ENCODE peak calls at places on chromosomes 7 and 10, in seven cellular contexts. F is mesenchymal stem cell; P is cardiac muscle cell; D is CD8-positive, alpha-beta memory T cell; U is trophoblast cell; Q is right lobe of liver; Y is ovary. S is an unnamed sample.

GRCh38 chr10:29163746-29164145 is 125.1 kb upstream of the LYZL1 start:
- DNase-seq in D (no peak), F (peak; percentile 79), Q (no peak), Y (no peak), U (peak; percentile 61), P (no peak), S (peak; percentile 86)

GRCh38 chr7:92546856-92547497 is 18.4 kb downstream of the RBM48 start:
- DNase-seq in Y (no peak), U (no peak), D (no peak), F (no peak), Q (no peak), P (no peak), S (no peak)

GRCh38 chr10:97065686-97066679 is 119.8 kb downstream of the SLIT1 start:
- DNase-seq in F (no peak), D (no peak), U (no peak), P (no peak), Y (no peak), Q (no peak), S (no peak)

GRCh38 chr10:114026189-114027040 is 17.3 kb upstream of the ADRB1 start:
- DNase-seq in U (no peak), D (no peak), P (no peak), Q (no peak), Y (no peak), F (peak; percentile 86), S (peak; percentile 89)

GRCh38 chr7:44561962-44562621 is 11.6 kb downstream of the DDX56 start:
- DNase-seq in Q (peak; percentile 67), F (peak; percentile 53), U (peak; percentile 84), P (no peak), D (no peak), Y (no peak), S (no peak)

GRCh38 chr7:140506788-140507464 is 27.6 kb upstream of the MKRN1 start:
- DNase-seq in P (peak; percentile 95), Y (peak; percentile 44), D (no peak), F (peak; percentile 77), Q (no peak), U (no peak), S (no peak)

GRCh38 chr10:127906548-127907377 is at the start of gene PTPRE:
- DNase-seq in D (peak; percentile 50), U (peak; percentile 61), Y (peak; percentile 71), P (peak; percentile 85), F (peak; percentile 70), Q (peak; percentile 82), S (peak; percentile 65)

GRCh38 chr10:63171926-63172325 is 38.8 kb downstream of the NRBF2 start:
- DNase-seq in U (no peak), Y (no peak), F (no peak), D (no peak), Q (no peak), P (no peak), S (no peak)

GRCh38 chr7:66641526-66641871 is 12.8 kb downstream of the KCTD7 start:
- DNase-seq in F (no peak), P (no peak), Q (no peak), D (no peak), Y (no peak), U (no peak), S (no peak)

GRCh38 chr10:34933676-34934075 is 118.6 kb upstream of the PARD3 start:
- DNase-seq in P (peak; percentile 20), U (no peak), Q (no peak), Y (peak; percentile 88), D (no peak), F (no peak), S (no peak)

GRCh38 chr10:106216085-106216484 is 948.4 kb downstream of the SORCS1 start:
- DNase-seq in F (no peak), D (no peak), Y (no peak), Q (no peak), U (no peak), P (no peak), S (no peak)

GRCh38 chr7:74658171-74659004 is 870 bp downstream of the GTF2I start:
- DNase-seq in U (peak; percentile 84), Q (peak; percentile 96), P (peak; percentile 97), D (peak; percentile 90), Y (peak; percentile 96), F (peak; percentile 93), S (peak; percentile 77)
- H3K4me1 ChIP-seq in U (peaks cover 20% of the 10 kb centered on the region), Q (no peaks in the 10 kb centered on the region), P (peaks cover 35% of the 10 kb centered on the region), D (peaks cover 40% of the 10 kb centered on the region), Y (peaks cover 14% of the 10 kb centered on the region), F (peaks cover 32% of the 10 kb centered on the region), S (peaks cover 34% of the 10 kb centered on the region)

GRCh38 chr7:16395121-16395520 is 26.2 kb downstream of the CRPPA start:
- DNase-seq in P (no peak), F (no peak), Y (no peak), U (no peak), D (no peak), Q (no peak), S (no peak)
- H3K9me3 ChIP-seq in P (peaks cover 8% of the 10 kb centered on the region), F (peaks cover 42% of the 10 kb centered on the region), Y (no peaks in the 10 kb centered on the region), U (peaks cover 34% of the 10 kb centered on the region), D (peaks cover 9% of the 10 kb centered on the region), Q (no peaks in the 10 kb centered on the region), S (peaks cover 35% of the 10 kb centered on the region)

GRCh38 chr10:87089746-87090145 is 4.9 kb downstream of the GLUD1 start:
- DNase-seq in D (no peak), Q (no peak), F (no peak), U (no peak), Y (no peak), P (no peak), S (no peak)
- H3K4me1 ChIP-seq in D (peaks cover 32% of the 10 kb centered on the region), Q (no peaks in the 10 kb centered on the region), F (peaks cover 3% of the 10 kb centered on the region), U (no peaks in the 10 kb centered on the region), Y (peaks cover 5% of the 10 kb centered on the region), P (peaks cover 14% of the 10 kb centered on the region), S (peaks cover 7% of the 10 kb centered on the region)

GRCh38 chr10:130485241-130485957 is 349.2 kb downstream of the GLRX3 start:
- DNase-seq in Q (no peak), F (no peak), P (no peak), U (no peak), D (no peak), Y (no peak), S (no peak)
- H3K9me3 ChIP-seq in Q (no peaks in the 10 kb centered on the region), F (no peaks in the 10 kb centered on the region), P (no peaks in the 10 kb centered on the region), U (no peaks in the 10 kb centered on the region), D (no peaks in the 10 kb centered on the region), Y (no peaks in the 10 kb centered on the region), S (peaks cover 7% of the 10 kb centered on the region)

GRCh38 chr7:130957722-130958360 is 223.8 kb upstream of the KLF14 start:
- DNase-seq in Q (no peak), Y (no peak), P (no peak), F (no peak), U (no peak), D (no peak), S (no peak)
- H3K4me1 ChIP-seq in Q (no peaks in the 10 kb centered on the region), Y (peaks cover 13% of the 10 kb centered on the region), P (no peaks in the 10 kb centered on the region), F (peaks cover 10% of the 10 kb centered on the region), U (no peaks in the 10 kb centered on the region), D (peaks cover 84% of the 10 kb centered on the region), S (peaks cover 43% of the 10 kb centered on the region)

GRCh38 chr7:56206420-56206819 is 90.2 kb upstream of the NUPR2 start:
- DNase-seq in U (no peak), D (no peak), F (no peak), Y (no peak), Q (no peak), P (no peak), S (no peak)
- H3K9me3 ChIP-seq in U (peaks cover 5% of the 10 kb centered on the region), D (no peaks in the 10 kb centered on the region), F (peaks cover 25% of the 10 kb centered on the region), Y (no peaks in the 10 kb centered on the region), Q (no peaks in the 10 kb centered on the region), P (no peaks in the 10 kb centered on the region), S (no peaks in the 10 kb centered on the region)

DNA sequence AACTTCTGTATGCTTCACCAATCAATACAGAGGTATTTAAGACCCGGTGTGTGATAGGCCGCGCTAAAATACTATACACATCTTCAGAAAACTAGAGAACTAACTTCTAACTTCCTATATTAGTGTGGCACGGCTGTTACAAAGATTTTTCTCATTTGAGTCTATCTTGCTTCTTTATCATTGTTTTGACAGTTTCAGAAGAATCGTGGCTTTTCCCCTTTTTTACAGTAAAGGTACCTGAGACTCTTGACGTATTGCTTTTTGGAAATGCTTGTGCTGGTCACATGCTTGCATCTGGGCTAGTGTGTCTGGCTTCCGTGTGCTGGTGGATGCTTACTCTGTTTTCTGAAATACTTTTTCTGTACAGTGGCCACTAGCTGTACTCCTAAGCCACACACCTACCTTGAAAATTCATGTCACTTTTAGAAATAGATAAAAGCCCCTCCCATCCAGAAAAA is 12.7 kb downstream of the IKZF1 start:
- DNase-seq in Q (no peak), D (peak; percentile 74), F (no peak), Y (no peak), P (no peak), U (no peak), S (no peak)
- H3K4me1 ChIP-seq in Q (no peaks in the 10 kb centered on the region), D (peaks cover 98% of the 10 kb centered on the region), F (no peaks in the 10 kb centered on the region), Y (no peaks in the 10 kb centered on the region), P (peaks cover 5% of the 10 kb centered on the region), U (no peaks in the 10 kb centered on the region), S (no peaks in the 10 kb centered on the region)

GRCh38 chr7:15485431-15485830 is 76.4 kb downstream of the AGMO start:
- DNase-seq in F (no peak), Y (no peak), D (no peak), P (no peak), U (no peak), Q (no peak), S (no peak)

GRCh38 chr7:15490261-15490660 is 71.6 kb downstream of the AGMO start:
- DNase-seq in U (no peak), D (no peak), F (no peak), Q (no peak), Y (no peak), P (no peak), S (no peak)

GRCh38 chr7:15495170-15495569 is 66.6 kb downstream of the AGMO start:
- DNase-seq in Q (no peak), P (no peak), U (no peak), Y (no peak), D (no peak), F (no peak), S (no peak)

GRCh38 chr7:15489383-15489782 is 72.4 kb downstream of the AGMO start:
- DNase-seq in Q (no peak), U (no peak), D (no peak), F (peak; percentile 3), P (no peak), Y (peak; percentile 33), S (no peak)
- H3K9me3 ChIP-seq in Q (no peaks in the 10 kb centered on the region), U (no peaks in the 10 kb centered on the region), D (no peaks in the 10 kb centered on the region), F (no peaks in the 10 kb centered on the region), P (no peaks in the 10 kb centered on the region), Y (no peaks in the 10 kb centered on the region), S (no peaks in the 10 kb centered on the region)

GRCh38 chr10:69494626-69495558 is 43.6 kb downstream of the TSPAN15 start:
- DNase-seq in F (no peak), D (no peak), Q (no peak), Y (peak; percentile 19), U (no peak), P (no peak), S (no peak)
- H3K4me1 ChIP-seq in F (peaks cover 2% of the 10 kb centered on the region), D (peaks cover 4% of the 10 kb centered on the region), Q (no peaks in the 10 kb centered on the region), Y (no peaks in the 10 kb centered on the region), U (peaks cover 2% of the 10 kb centered on the region), P (peaks cover 32% of the 10 kb centered on the region), S (no peaks in the 10 kb centered on the region)

DNA sequence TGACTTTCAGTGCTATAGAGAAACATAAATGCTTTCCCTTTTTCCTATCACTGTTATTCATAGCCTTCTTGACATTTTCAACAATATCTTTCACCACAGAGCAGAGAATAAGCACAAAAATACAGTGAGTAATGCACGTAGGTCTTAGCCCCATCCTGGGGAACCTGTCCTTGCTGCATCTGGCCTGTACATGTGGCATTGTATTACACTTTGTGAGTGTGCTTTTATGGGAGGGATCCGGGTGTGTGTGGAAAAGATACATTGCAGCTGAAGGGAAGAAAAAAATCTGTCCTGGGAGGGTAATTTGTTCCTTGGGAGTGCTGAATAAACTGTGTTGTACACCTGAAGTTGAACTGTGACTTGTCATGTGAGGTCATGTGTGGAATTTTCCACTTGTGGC is 422.7 kb upstream of the LRGUK start:
- DNase-seq in P (no peak), U (no peak), F (no peak), Q (no peak), D (no peak), Y (no peak), S (no peak)
- H3K9me3 ChIP-seq in P (no peaks in the 10 kb centered on the region), U (no peaks in the 10 kb centered on the region), F (no peaks in the 10 kb centered on the region), Q (no peaks in the 10 kb centered on the region), D (no peaks in the 10 kb centered on the region), Y (no peaks in the 10 kb centered on the region), S (no peaks in the 10 kb centered on the region)